ENCODE peak calls at places on chromosome 4, in five cellular contexts. B is cardiac fibroblast, C is astrocyte of the cerebellum, J is tibial artery, A is neural progenitor cell. U is an unnamed sample.

GRCh38 chr4:145536044-145536443 is 54.4 kb downstream of the SMAD1 start:
- DNase-seq in C (no peak), B (peak), A (no peak), J (no peak), U (no peak)

GRCh38 chr4:116882503-116882902 is 202.9 kb downstream of the TRAM1L1 start:
- DNase-seq in A (no peak), B (no peak), C (no peak), J (no peak), U (no peak)

GRCh38 chr4:35772291-35772690 is 472.0 kb downstream of the ARAP2 start:
- DNase-seq in A (no peak), J (no peak), B (no peak), C (no peak), U (no peak)

GRCh38 chr4:154456889-154457288 is 34.7 kb downstream of the DCHS2 start:
- DNase-seq in B (no peak), J (no peak), C (no peak), A (no peak), U (no peak)

GRCh38 chr4:89708903-89709361 is 128.0 kb downstream of the SNCA start:
- DNase-seq in B (peak), J (no peak), C (no peak), A (no peak), U (no peak)

GRCh38 chr4:138522366-138522765 is 280.2 kb upstream of the SLC7A11 start:
- DNase-seq in J (no peak), B (peak), A (peak), C (no peak), U (no peak)

GRCh38 chr4:186104895-186105720 is 604 bp downstream of the FAM149A start:
- DNase-seq in B (no peak), A (peak), C (no peak), J (no peak), U (peak)

GRCh38 chr4:173046818-173047217 is 121.8 kb upstream of the GALNT7 start:
- DNase-seq in A (no peak), B (no peak), J (no peak), C (no peak), U (no peak)

GRCh38 chr4:68372588-68372987 is 22.7 kb upstream of the YTHDC1 start:
- DNase-seq in J (no peak), A (no peak), B (no peak), C (no peak), U (no peak)

GRCh38 chr4:39658756-39659155 is 20.1 kb upstream of the SMIM14 start:
- DNase-seq in C (no peak), A (no peak), B (peak), J (no peak), U (no peak)

GRCh38 chr4:108113229-108113628 is 55.5 kb downstream of the LEF1 start:
- DNase-seq in J (no peak), C (no peak), A (no peak), B (no peak), U (no peak)

GRCh38 chr4:5971077-5971447 is 47.2 kb downstream of the C4orf50 start:
- DNase-seq in C (no peak), J (no peak), B (no peak), A (peak), U (no peak)

GRCh38 chr4:39455486-39455885 is 3.2 kb downstream of the RPL9 start:
- DNase-seq in A (no peak), B (no peak), C (no peak), J (no peak), U (no peak)

GRCh38 chr4:54683616-54684346 is 26.0 kb downstream of the KIT start:
- DNase-seq in A (peak), B (peak), J (no peak), C (no peak), U (peak)

GRCh38 chr4:100164808-100165760 is 25.2 kb downstream of the DDIT4L start:
- DNase-seq in A (no peak), C (no peak), B (no peak), J (no peak), U (no peak)

GRCh38 chr4:151865327-151865726 is 104.5 kb upstream of the GATB start:
- DNase-seq in B (no peak), A (no peak), C (no peak), J (peak), U (no peak)

GRCh38 chr4:68865760-68866159 is 50.0 kb downstream of the UGT2B10 start:
- DNase-seq in B (no peak), A (no peak), C (no peak), J (no peak), U (no peak)

GRCh38 chr4:142407569-142407968 is 438.5 kb downstream of the INPP4B start:
- DNase-seq in C (no peak), B (peak), J (no peak), A (no peak), U (no peak)

GRCh38 chr4:184310171-184310567 is 92.5 kb upstream of the ENPP6 start:
- DNase-seq in C (no peak), B (no peak), J (no peak), A (no peak), U (no peak)

GRCh38 chr4:8763966-8764901 is 107.4 kb downstream of the HMX1 start:
- DNase-seq in A (no peak), J (peak), B (no peak), C (no peak), U (no peak)

GRCh38 chr4:151169223-151169622 is 69.8 kb downstream of the RPS3A start:
- DNase-seq in B (peak), A (peak), J (peak), C (peak), U (no peak)

GRCh38 chr4:109735566-109736454 is 5.9 kb upstream of the PLA2G12A start:
- DNase-seq in J (no peak), A (no peak), C (no peak), B (peak), U (no peak)

GRCh38 chr4:73869130-73870055 is at the start of gene CXCL1:
- DNase-seq in B (peak), J (no peak), C (no peak), A (peak), U (peak)

GRCh38 chr4:20456416-20456815 is 204.7 kb downstream of the SLIT2 start:
- DNase-seq in A (no peak), C (no peak), B (no peak), J (no peak), U (no peak)

GRCh38 chr4:181548873-181549541 is 694.2 kb upstream of the TENM3 start:
- DNase-seq in A (no peak), C (peak), B (peak), J (no peak), U (peak)

GRCh38 chr4:109169160-109169559 is 133.3 kb downstream of the COL25A1 start:
- DNase-seq in A (no peak), B (no peak), J (no peak), C (no peak), U (no peak)

GRCh38 chr4:20196476-20196875 is 55.2 kb upstream of the SLIT2 start:
- DNase-seq in C (no peak), A (no peak), B (peak), J (no peak), U (no peak)

GRCh38 chr4:46586566-46586965 is 196.6 kb upstream of the GABRA2 start:
- DNase-seq in C (no peak), B (no peak), A (peak), J (no peak), U (no peak)

GRCh38 chr4:174117445-174117844 is 166.0 kb downstream of the FBXO8 start:
- DNase-seq in B (no peak), A (no peak), C (no peak), J (no peak), U (no peak)

GRCh38 chr4:10611673-10612072 is 72.9 kb downstream of the CLNK start:
- DNase-seq in C (peak), J (no peak), A (no peak), B (peak), U (peak)

GRCh38 chr4:109912706-109913621 is at the start of gene EGF:
- DNase-seq in B (peak), C (peak), J (no peak), A (peak), U (no peak)

GRCh38 chr4:107034091-107034698 is 1.9 kb downstream of the DKK2 start:
- DNase-seq in C (no peak), A (peak), B (peak), J (no peak), U (peak)

GRCh38 chr4:185778307-185778706 is 33.7 kb downstream of the SORBS2 start:
- DNase-seq in C (no peak), A (no peak), B (peak), J (no peak), U (no peak)

GRCh38 chr4:47838445-47838844 is 578 bp upstream of the CORIN start:
- DNase-seq in J (no peak), C (no peak), A (peak), B (no peak), U (no peak)
- TF ChIP-seq CTCF in J (no peak), C (no peak), A (no peak), B (no peak), U (no peak)

GRCh38 chr4:32136081-32136787 is 1416.1 kb downstream of the PCDH7 start:
- DNase-seq in B (no peak), J (no peak), C (no peak), A (no peak), U (no peak)
- TF ChIP-seq CTCF in B (no peak), J (no peak), C (no peak), A (no peak), U (no peak)

DNA sequence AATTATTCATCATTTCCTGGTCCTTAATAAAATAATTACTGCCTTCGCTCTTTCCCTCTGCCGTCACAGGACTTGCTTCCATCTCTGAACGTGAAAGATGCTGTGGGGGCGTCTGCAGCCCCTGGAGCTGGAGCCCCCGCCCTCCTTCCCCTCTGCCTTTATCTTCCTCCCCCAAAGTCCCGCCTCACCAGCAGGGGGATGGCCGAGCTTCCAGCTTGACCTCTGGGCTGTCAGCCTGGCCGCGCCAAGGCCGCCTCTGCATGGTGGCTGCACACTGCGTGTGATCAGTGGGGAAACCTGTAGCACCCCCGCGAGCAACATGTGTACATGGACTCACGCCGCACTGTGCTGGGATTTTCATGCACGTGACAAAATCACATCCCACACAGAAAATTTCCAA is 26.4 kb upstream of the PSAPL1 start:
- DNase-seq in C (no peak), B (no peak), A (peak), J (no peak), U (no peak)
- TF ChIP-seq CTCF in C (no peak), B (no peak), A (peak), J (no peak), U (no peak)

GRCh38 chr4:87985887-87986200 is 10.3 kb downstream of the SPP1 start:
- DNase-seq in C (no peak), A (no peak), B (no peak), J (no peak), U (no peak)
- TF ChIP-seq CTCF in C (no peak), A (peak), B (no peak), J (no peak), U (no peak)

GRCh38 chr4:82842593-82842992 is 44.0 kb upstream of the SCD5 start:
- DNase-seq in J (no peak), C (peak), A (peak), B (peak), U (no peak)
- TF ChIP-seq CTCF in J (no peak), C (peak), A (peak), B (peak), U (no peak)

DNA sequence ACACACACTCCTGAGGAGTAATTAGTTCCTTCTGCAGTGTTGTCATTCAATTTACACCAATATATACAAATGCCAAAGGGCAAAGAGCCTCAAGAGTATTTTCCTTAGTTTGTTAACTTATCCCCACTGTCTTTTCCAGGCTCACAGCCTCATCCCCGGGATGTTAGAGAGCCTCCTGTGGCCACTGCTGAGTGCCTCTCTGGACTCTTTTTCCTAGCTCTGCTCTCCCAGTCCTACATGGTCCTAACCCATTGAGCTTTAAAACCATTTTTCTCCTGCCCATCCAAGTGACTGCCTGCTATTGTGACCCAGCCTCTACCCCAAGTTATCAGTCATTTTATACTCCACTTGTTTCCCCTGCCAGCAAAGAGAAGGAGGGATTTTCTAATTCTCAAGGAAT is 23.5 kb upstream of the TTC29 start:
- DNase-seq in J (no peak), B (no peak), C (no peak), A (no peak), U (no peak)
- TF ChIP-seq CTCF in J (no peak), B (peak), C (no peak), A (no peak), U (no peak)

GRCh38 chr4:23365086-23365485 is 524.8 kb downstream of the PPARGC1A start:
- DNase-seq in J (no peak), B (no peak), C (no peak), A (no peak), U (no peak)

GRCh38 chr4:23364167-23364566 is 525.7 kb downstream of the PPARGC1A start:
- DNase-seq in A (no peak), C (no peak), J (no peak), B (no peak), U (no peak)

GRCh38 chr4:23369331-23369730 is 520.5 kb downstream of the PPARGC1A start:
- DNase-seq in C (no peak), A (peak), J (no peak), B (no peak), U (no peak)

GRCh38 chr4:23366207-23366906 is 523.5 kb downstream of the PPARGC1A start:
- DNase-seq in B (no peak), C (no peak), J (no peak), A (no peak), U (no peak)

DNA sequence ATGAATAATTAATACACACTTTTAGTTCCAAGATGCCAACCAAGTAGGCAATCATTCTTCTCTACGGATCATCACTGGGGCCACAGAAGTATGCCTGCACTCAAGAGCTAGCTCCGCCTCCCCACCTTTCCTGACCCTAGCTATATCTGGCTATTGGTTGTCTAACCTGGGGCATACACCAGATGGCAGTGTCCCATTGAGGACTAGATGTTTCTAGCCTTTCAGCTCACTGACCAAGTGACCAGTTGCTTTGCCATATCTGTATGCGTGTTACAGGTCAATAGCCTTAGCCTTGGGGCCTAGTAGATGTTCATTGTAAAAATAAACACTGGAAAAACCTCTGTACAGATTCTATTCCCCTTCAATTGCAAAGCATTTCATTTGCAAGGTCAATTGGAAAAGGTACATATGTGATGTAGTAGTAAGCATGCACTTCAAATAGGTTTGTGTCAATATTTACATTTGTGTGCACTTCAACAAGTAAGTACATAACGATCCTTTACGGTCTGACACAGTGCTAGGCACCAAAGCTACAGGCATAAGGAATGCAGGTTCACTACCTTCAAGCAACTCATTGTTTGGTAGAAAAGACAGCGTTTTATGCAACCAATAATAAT is 521.7 kb downstream of the PPARGC1A start:
- DNase-seq in C (no peak), B (peak), J (no peak), A (peak), U (peak)
- TF ChIP-seq CTCF in C (peak), B (no peak), J (no peak), A (peak), U (peak)

U was measured in Calu3.